ENCODE peak calls at places on chromosomes 12 and 14, in ten cellular contexts. C is putamen; E is CD4-positive, CD25-positive, alpha-beta regulatory T cell; O is left ventricle myocardium inferior; H is SK-N-DZ; M is NCI-H2081; Q is BE2C; S is AG09309; W is WTC11; G is right atrium auricular region. N is an unnamed sample.

GRCh38 chr12:50074936-50075807 is 10.0 kb upstream of the SMARCD1 start:
- DNase-seq in W (peak; percentile 93), E (peak; percentile 73), O (peak; percentile 83), G (peak; percentile 82), H (peak; percentile 77), C (no peak), Q (peak; percentile 87), S (peak; percentile 43), M (peak; percentile 65), N (peak; percentile 92)

GRCh38 chr12:1934068-1934467 is 15.6 kb upstream of the CACNA2D4 start:
- DNase-seq in O (no peak), G (peak; percentile 38), C (no peak), M (no peak), S (no peak), W (no peak), H (no peak), E (no peak), Q (no peak), N (no peak)

GRCh38 chr14:94387051-94388026 is 1.1 kb downstream of the SERPINA1 start:
- DNase-seq in H (no peak), Q (no peak), W (no peak), G (no peak), O (no peak), E (no peak), S (no peak), C (no peak), M (no peak), N (no peak)

GRCh38 chr12:49541140-49541861 is 2.5 kb downstream of the KCNH3 start:
- DNase-seq in C (no peak), H (no peak), W (no peak), E (no peak), Q (no peak), G (no peak), M (no peak), O (no peak), S (no peak), N (no peak)

GRCh38 chr12:47824198-47824597 is 4.5 kb upstream of the HDAC7 start:
- DNase-seq in H (no peak), G (no peak), M (no peak), W (no peak), E (no peak), S (no peak), Q (no peak), O (no peak), C (no peak), N (no peak)

GRCh38 chr14:95533391-95533821 is 1.4 kb upstream of the GLRX5 start:
- DNase-seq in W (no peak), O (no peak), S (no peak), E (no peak), G (no peak), Q (peak; percentile 68), C (no peak), M (peak; percentile 86), H (peak; percentile 15), N (no peak)

GRCh38 chr12:121279507-121279915 is 17.0 kb downstream of the CAMKK2 start:
- DNase-seq in O (peak; percentile 70), Q (peak; percentile 47), C (no peak), W (no peak), M (no peak), H (no peak), S (no peak), E (no peak), G (no peak), N (no peak)

GRCh38 chr14:97719931-97720330 is 922.7 kb downstream of the VRK1 start:
- DNase-seq in C (no peak), Q (no peak), E (peak; percentile 34), M (no peak), G (no peak), W (no peak), O (no peak), H (no peak), S (no peak), N (no peak)

GRCh38 chr14:55572578-55572977 is 7.4 kb upstream of the KTN1 start:
- DNase-seq in E (no peak), W (no peak), O (no peak), H (no peak), Q (peak; percentile 74), M (peak; percentile 72), C (no peak), G (no peak), S (no peak), N (no peak)

GRCh38 chr12:91813701-91814100 is 331.9 kb downstream of the BTG1 start:
- DNase-seq in H (no peak), W (no peak), S (peak; percentile 11), O (no peak), M (no peak), G (no peak), Q (no peak), E (no peak), C (no peak), N (no peak)

GRCh38 chr12:116964004-116964739 is 53.4 kb downstream of the FBXW8 start:
- DNase-seq in G (no peak), E (no peak), W (no peak), S (no peak), M (no peak), Q (peak; percentile 47), H (peak; percentile 33), C (no peak), O (no peak), N (no peak)

GRCh38 chr14:35365130-35366047 is 39.2 kb downstream of the NFKBIA start:
- DNase-seq in S (no peak), H (no peak), G (peak; percentile 94), O (peak; percentile 38), Q (no peak), E (no peak), C (no peak), M (no peak), W (no peak), N (no peak)

GRCh38 chr14:37142835-37143499 is 29.4 kb downstream of the SLC25A21 start:
- DNase-seq in Q (no peak), E (no peak), S (no peak), W (no peak), M (no peak), G (no peak), H (no peak), C (no peak), O (no peak), N (no peak)

GRCh38 chr14:35342160-35343010 is 50.2 kb downstream of the PSMA6 start:
- DNase-seq in G (peak; percentile 83), E (no peak), Q (no peak), C (no peak), W (no peak), M (no peak), S (no peak), H (no peak), O (peak; percentile 67), N (no peak)

GRCh38 chr14:54497224-54497623 is 8.4 kb upstream of the GMFB start:
- DNase-seq in C (no peak), M (no peak), G (no peak), H (no peak), Q (no peak), E (no peak), S (no peak), O (no peak), W (no peak), N (no peak)

GRCh38 chr14:53152627-53152908 is 555 bp downstream of the DDHD1 start:
- DNase-seq in H (no peak), S (no peak), M (no peak), E (no peak), O (no peak), Q (no peak), C (no peak), G (no peak), W (no peak), N (no peak)

GRCh38 chr14:104708606-104709268 is 15.3 kb upstream of the ADSS1 start:
- DNase-seq in S (no peak), C (no peak), E (peak; percentile 58), Q (peak; percentile 80), O (peak; percentile 67), M (peak; percentile 61), W (peak; percentile 90), H (peak; percentile 52), G (no peak), N (peak; percentile 84)

GRCh38 chr12:1575799-1576401 is 18.5 kb downstream of the FBXL14 start:
- DNase-seq in O (no peak), H (peak; percentile 46), W (no peak), C (no peak), Q (no peak), E (no peak), S (no peak), M (no peak), G (no peak), N (no peak)

GRCh38 chr14:74478996-74479635 is 14.0 kb downstream of the NPC2 start:
- DNase-seq in C (no peak), H (no peak), G (no peak), E (no peak), Q (peak; percentile 29), W (no peak), O (no peak), M (peak; percentile 20), S (no peak), N (no peak)

GRCh38 chr12:110124184-110124995 is at the start of gene IFT81:
- DNase-seq in E (peak; percentile 96), W (peak; percentile 94), Q (peak; percentile 98), O (peak; percentile 94), S (peak; percentile 67), H (peak; percentile 84), G (peak; percentile 95), C (peak; percentile 94), M (peak; percentile 92), N (peak; percentile 96)

GRCh38 chr14:99273724-99274345 is 1.8 kb upstream of the BCL11B start:
- DNase-seq in W (peak; percentile 50), O (no peak), M (no peak), C (no peak), S (no peak), H (peak; percentile 15), G (no peak), Q (no peak), E (no peak), N (peak; percentile 48)

GRCh38 chr12:124745891-124746570 is 117.6 kb downstream of the SCARB1 start:
- DNase-seq in O (peak; percentile 95), E (no peak), M (peak; percentile 86), H (peak; percentile 92), C (peak; percentile 98), S (peak; percentile 66), W (peak; percentile 84), Q (peak; percentile 94), G (peak; percentile 97), N (peak; percentile 78)

GRCh38 chr12:104722541-104723534 is 235.3 kb downstream of the SLC41A2 start:
- DNase-seq in H (peak; percentile 98), E (no peak), W (no peak), M (no peak), G (no peak), O (no peak), C (no peak), Q (peak; percentile 93), S (no peak), N (no peak)

GRCh38 chr12:20274008-20274407 is 94.3 kb upstream of the PDE3A start:
- DNase-seq in C (no peak), H (no peak), W (no peak), M (no peak), S (no peak), E (no peak), O (peak; percentile 15), Q (no peak), G (no peak), N (no peak)

GRCh38 chr12:47124451-47124850 is 44.7 kb upstream of the AMIGO2 start:
- DNase-seq in C (no peak), H (no peak), O (no peak), E (no peak), W (no peak), G (no peak), Q (no peak), M (no peak), S (no peak), N (no peak)

N was measured in glutamatergic neuron.